ENCODE peak calls at places on chromosomes 11 and 22, in six cellular contexts. Y is tibial artery, K is A549, J is fibroblast of lung, Q is DND-41, A is cardiac muscle cell. O is an unnamed sample.

GRCh38 chr11:120215634-120216033 is 4.8 kb downstream of the OAF start:
- DNase-seq in Y (peak; percentile 61), K (no peak), J (peak; percentile 61), Q (no peak), A (no peak), O (no peak)

GRCh38 chr11:132234878-132235277 is 864.5 kb downstream of the NTM start:
- DNase-seq in Y (no peak), K (no peak), J (peak; percentile 90), Q (no peak), A (no peak), O (no peak)

GRCh38 chr11:59011672-59012071 is 72.4 kb downstream of the GLYATL1 start:
- DNase-seq in Y (no peak), K (no peak), J (no peak), Q (no peak), A (peak; percentile 8), O (no peak)

GRCh38 chr11:115122274-115122673 is 381.9 kb downstream of the CADM1 start:
- DNase-seq in Y (no peak), K (no peak), J (no peak), Q (no peak), A (no peak), O (no peak)

GRCh38 chr11:57349491-57350274 is 11.5 kb downstream of the P2RX3 start:
- DNase-seq in Y (peak; percentile 48), K (peak; percentile 58), J (peak; percentile 21), Q (peak; percentile 66), A (peak; percentile 76), O (peak; percentile 85)

GRCh38 chr11:125251956-125252355 is 87.4 kb downstream of the PKNOX2 start:
- DNase-seq in Y (no peak), K (no peak), J (peak; percentile 49), Q (no peak), A (peak; percentile 67), O (no peak)

GRCh38 chr11:67499808-67500793 is 5.1 kb downstream of the PITPNM1 start:
- DNase-seq in Y (no peak), K (no peak), J (no peak), Q (no peak), A (no peak), O (no peak)

GRCh38 chr22:47012589-47013365 is 250.3 kb downstream of the TBC1D22A start:
- DNase-seq in Y (no peak), K (no peak), J (peak; percentile 70), Q (no peak), A (no peak), O (no peak)

GRCh38 chr22:45421349-45422057 is 8.0 kb downstream of the RIBC2 start:
- DNase-seq in Y (no peak), K (no peak), J (no peak), Q (no peak), A (no peak), O (no peak)

GRCh38 chr11:118658372-118659313 is 20.8 kb downstream of the TREH start:
- DNase-seq in Y (no peak), K (no peak), J (peak; percentile 26), Q (no peak), A (no peak), O (peak; percentile 25)

GRCh38 chr22:29768052-29768680 is 997 bp downstream of the UQCR10 start:
- DNase-seq in Y (no peak), K (no peak), J (no peak), Q (no peak), A (no peak), O (no peak)

GRCh38 chr11:1934326-1935155 is 12.6 kb upstream of the MRPL23 start:
- DNase-seq in Y (no peak), K (no peak), J (no peak), Q (no peak), A (no peak), O (no peak)

GRCh38 chr11:57116654-57117053 is 65.1 kb upstream of the LRRC55 start:
- DNase-seq in Y (peak; percentile 28), K (peak; percentile 13), J (peak; percentile 69), Q (peak; percentile 31), A (peak; percentile 35), O (peak; percentile 42)

GRCh38 chr22:23786752-23787599 is at the start of gene SMARCB1:
- DNase-seq in Y (peak; percentile 94), K (peak; percentile 85), J (peak; percentile 92), Q (peak; percentile 88), A (peak; percentile 97), O (peak; percentile 92)

GRCh38 chr11:40292636-40293585 is 1166.5 kb downstream of the LRRC4C start:
- DNase-seq in Y (no peak), K (peak; percentile 1), J (peak; percentile 34), Q (no peak), A (no peak), O (no peak)

GRCh38 chr11:43842021-43842420 is 38.6 kb upstream of the ALKBH3 start:
- DNase-seq in Y (no peak), K (no peak), J (no peak), Q (no peak), A (no peak), O (no peak)

GRCh38 chr22:37079158-37079557 is 27.6 kb downstream of the KCTD17 start:
- DNase-seq in Y (no peak), K (no peak), J (no peak), Q (no peak), A (no peak), O (no peak)

GRCh38 chr11:70240337-70240736 is 30.2 kb upstream of the PPFIA1 start:
- DNase-seq in Y (no peak), K (no peak), J (peak; percentile 46), Q (peak; percentile 7), A (no peak), O (no peak)

GRCh38 chr22:19708323-19709011 is 5.8 kb upstream of the SEPTIN5 start:
- DNase-seq in Y (no peak), K (no peak), J (no peak), Q (no peak), A (no peak), O (no peak)

GRCh38 chr11:12167098-12167999 is 57.0 kb downstream of the MICAL2 start:
- DNase-seq in Y (no peak), K (peak; percentile 63), J (peak; percentile 96), Q (no peak), A (no peak), O (no peak)

GRCh38 chr11:14378171-14378570 is 19.2 kb upstream of the RRAS2 start:
- DNase-seq in Y (no peak), K (no peak), J (no peak), Q (no peak), A (no peak), O (no peak)

GRCh38 chr11:823441-824291 is 4.1 kb upstream of the CRACR2B start:
- DNase-seq in Y (no peak), K (no peak), J (no peak), Q (no peak), A (no peak), O (no peak)

GRCh38 chr11:10456519-10456918 is 1.5 kb downstream of the AMPD3 start:
- DNase-seq in Y (no peak), K (no peak), J (no peak), Q (peak; percentile 62), A (no peak), O (no peak)

DNA sequence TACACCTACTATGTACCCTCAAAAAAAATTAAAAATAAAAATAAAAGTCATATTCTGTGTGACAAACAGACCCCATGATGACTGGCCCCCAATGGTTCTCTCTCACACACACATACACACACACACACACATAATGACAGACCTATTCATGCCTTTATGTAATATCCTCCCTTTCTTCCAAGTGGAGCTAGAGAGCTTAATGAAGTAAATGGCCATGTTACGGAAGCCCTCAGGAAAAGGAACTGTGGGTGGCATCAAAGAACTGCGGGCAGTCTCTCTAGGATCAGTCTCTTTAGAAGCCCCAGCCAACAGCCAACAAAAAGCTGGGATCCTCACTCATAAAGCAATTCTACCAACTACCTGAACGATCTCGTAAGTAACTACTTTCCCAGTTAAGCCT is 125.5 kb downstream of the SIK3 start:
- DNase-seq in Y (no peak), K (no peak), J (no peak), Q (no peak), A (no peak), O (no peak)
- TF ChIP-seq CTCF in Y (no peak), K (no peak), J (no peak), Q (no peak), A (no peak), O (no peak)

GRCh38 chr22:41857860-41858199 is 24.9 kb downstream of the SREBF2 start:
- DNase-seq in Y (no peak), K (no peak), J (no peak), Q (no peak), A (no peak), O (no peak)
- TF ChIP-seq CTCF in Y (no peak), K (no peak), J (no peak), Q (no peak), A (no peak), O (no peak)

DNA sequence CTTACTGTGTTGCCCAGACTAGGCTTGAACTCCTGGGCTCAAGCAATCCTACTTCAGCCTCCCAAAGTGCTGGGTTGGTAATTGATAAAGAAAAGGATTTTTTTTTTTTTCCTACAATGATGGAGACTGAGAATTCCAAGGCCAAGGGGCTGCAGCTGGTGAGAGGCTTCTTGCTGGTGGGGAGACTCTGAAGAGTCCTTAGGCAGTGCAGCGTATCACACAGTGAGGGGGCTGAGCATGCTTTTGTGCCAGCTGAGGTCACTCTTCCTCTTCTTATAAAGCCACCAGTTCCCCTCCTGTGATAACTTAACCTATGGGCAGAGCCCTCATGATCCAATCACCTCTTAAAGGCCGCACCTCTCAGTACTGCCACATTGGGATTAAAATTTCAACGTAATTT is 28.2 kb upstream of the CCDC81 start:
- DNase-seq in Y (no peak), K (no peak), J (no peak), Q (no peak), A (no peak), O (no peak)
- TF ChIP-seq CTCF in Y (no peak), K (no peak), J (no peak), Q (no peak), A (no peak), O (no peak)

GRCh38 chr11:133930767-133931448 is 25.9 kb downstream of the IGSF9B start:
- DNase-seq in Y (no peak), K (peak; percentile 54), J (no peak), Q (no peak), A (peak; percentile 52), O (peak; percentile 57)
- TF ChIP-seq CTCF in Y (peak; percentile 39), K (peak; percentile 39), J (peak; percentile 25), Q (no peak), A (peak; percentile 50), O (peak; percentile 40)

GRCh38 chr11:22829231-22830081 is at the start of gene SVIP:
- DNase-seq in Y (peak; percentile 92), K (peak; percentile 65), J (peak; percentile 82), Q (peak; percentile 96), A (peak; percentile 96), O (peak; percentile 99)

GRCh38 chr11:22832315-22833041 is 2.9 kb upstream of the SVIP start:
- DNase-seq in Y (no peak), K (peak; percentile 4), J (no peak), Q (no peak), A (no peak), O (no peak)

GRCh38 chr11:22828373-22828772 is 1.2 kb downstream of the SVIP start:
- DNase-seq in Y (no peak), K (no peak), J (no peak), Q (peak; percentile 7), A (no peak), O (no peak)

GRCh38 chr11:22830082-22830414 is 447 bp upstream of the SVIP start:
- DNase-seq in Y (no peak), K (no peak), J (no peak), Q (no peak), A (no peak), O (no peak)
- TF ChIP-seq CTCF in Y (no peak), K (no peak), J (no peak), Q (no peak), A (no peak), O (no peak)

GRCh38 chr11:133403900-133404299 is 128.4 kb downstream of the OPCML start:
- DNase-seq in Y (no peak), K (no peak), J (no peak), Q (peak; percentile 21), A (no peak), O (peak; percentile 16)
- TF ChIP-seq CTCF in Y (no peak), K (no peak), J (no peak), Q (peak; percentile 56), A (no peak), O (peak; percentile 15)

GRCh38 chr11:84398017-84398626 is 1112.0 kb upstream of the CCDC90B start:
- DNase-seq in Y (no peak), K (peak; percentile 4), J (peak; percentile 16), Q (no peak), A (peak; percentile 37), O (peak; percentile 9)
- TF ChIP-seq CTCF in Y (no peak), K (peak; percentile 17), J (no peak), Q (peak; percentile 17), A (peak; percentile 49), O (peak; percentile 57)